ENCODE peak calls at places on chromosomes 7 and 10, in five cellular contexts. One of them, this sample, is unnamed.
A peak's percentile ranks its signal among the peaks of the same experiment; 100 is the strongest.

GRCh38 chr7:93921607-93922446 is at the start of gene GNG11:
- DNase-seq in fibroblast of lung: peak; percentile 74
- DNase-seq in uterus: peak; percentile 79
- DNase-seq in GM23248: peak; percentile 90
- DNase-seq in CD8-positive, alpha-beta memory T cell: peak; percentile 37
- DNase-seq in this sample: peak; percentile 5

GRCh38 chr7:139718859-139719258 is 58.9 kb downstream of the HIPK2 start:
- DNase-seq in fibroblast of lung: no peak
- DNase-seq in uterus: no peak
- DNase-seq in GM23248: no peak
- DNase-seq in CD8-positive, alpha-beta memory T cell: no peak
- DNase-seq in this sample: no peak

GRCh38 chr10:62323751-62324150 is 50.4 kb upstream of the ZNF365 start:
- DNase-seq in fibroblast of lung: no peak
- DNase-seq in uterus: no peak
- DNase-seq in GM23248: no peak
- DNase-seq in CD8-positive, alpha-beta memory T cell: no peak
- DNase-seq in this sample: no peak

GRCh38 chr10:75197906-75198305 is 12.7 kb upstream of the VDAC2 start:
- DNase-seq in fibroblast of lung: no peak
- DNase-seq in uterus: no peak
- DNase-seq in GM23248: no peak
- DNase-seq in CD8-positive, alpha-beta memory T cell: no peak
- DNase-seq in this sample: no peak

GRCh38 chr7:29140873-29141468 is 5.4 kb downstream of the CPVL start:
- DNase-seq in fibroblast of lung: no peak
- DNase-seq in uterus: no peak
- DNase-seq in GM23248: no peak
- DNase-seq in CD8-positive, alpha-beta memory T cell: no peak
- DNase-seq in this sample: no peak

GRCh38 chr7:136247211-136247610 is 270.1 kb upstream of the MTPN start:
- DNase-seq in fibroblast of lung: no peak
- DNase-seq in uterus: no peak
- DNase-seq in GM23248: no peak
- DNase-seq in CD8-positive, alpha-beta memory T cell: no peak
- DNase-seq in this sample: no peak

GRCh38 chr7:15581352-15581951 is 19.6 kb upstream of the AGMO start:
- DNase-seq in fibroblast of lung: no peak
- DNase-seq in uterus: no peak
- DNase-seq in GM23248: no peak
- DNase-seq in CD8-positive, alpha-beta memory T cell: no peak
- DNase-seq in this sample: no peak

GRCh38 chr10:92222603-92223275 is 68.1 kb downstream of the CPEB3 start:
- DNase-seq in fibroblast of lung: peak; percentile 55
- DNase-seq in uterus: no peak
- DNase-seq in GM23248: peak; percentile 87
- DNase-seq in CD8-positive, alpha-beta memory T cell: no peak
- DNase-seq in this sample: no peak

GRCh38 chr10:5545778-5546710 is 21.3 kb downstream of the CALML3 start:
- DNase-seq in fibroblast of lung: peak; percentile 95
- DNase-seq in uterus: peak; percentile 20
- DNase-seq in GM23248: no peak
- DNase-seq in CD8-positive, alpha-beta memory T cell: no peak
- DNase-seq in this sample: no peak

GRCh38 chr10:118918689-118919088 is 110.8 kb upstream of the NANOS1 start:
- DNase-seq in fibroblast of lung: no peak
- DNase-seq in uterus: no peak
- DNase-seq in GM23248: no peak
- DNase-seq in CD8-positive, alpha-beta memory T cell: no peak
- DNase-seq in this sample: no peak

GRCh38 chr7:156549636-156550035 is 90.9 kb upstream of the RNF32 start:
- DNase-seq in fibroblast of lung: no peak
- DNase-seq in uterus: no peak
- DNase-seq in GM23248: no peak
- DNase-seq in CD8-positive, alpha-beta memory T cell: no peak
- DNase-seq in this sample: no peak

GRCh38 chr7:120740348-120740747 is 117.6 kb downstream of the TSPAN12 start:
- DNase-seq in fibroblast of lung: peak; percentile 49
- DNase-seq in uterus: no peak
- DNase-seq in GM23248: no peak
- DNase-seq in CD8-positive, alpha-beta memory T cell: no peak
- DNase-seq in this sample: no peak

GRCh38 chr10:33123680-33124079 is 165.7 kb upstream of the ITGB1 start:
- DNase-seq in fibroblast of lung: no peak
- DNase-seq in uterus: no peak
- DNase-seq in GM23248: no peak
- DNase-seq in CD8-positive, alpha-beta memory T cell: no peak
- DNase-seq in this sample: no peak

GRCh38 chr10:33125522-33125921 is 167.5 kb upstream of the ITGB1 start:
- DNase-seq in fibroblast of lung: no peak
- DNase-seq in uterus: no peak
- DNase-seq in GM23248: no peak
- DNase-seq in CD8-positive, alpha-beta memory T cell: no peak
- DNase-seq in this sample: no peak

GRCh38 chr10:33127622-33128021 is 169.6 kb upstream of the ITGB1 start:
- DNase-seq in fibroblast of lung: no peak
- DNase-seq in uterus: no peak
- DNase-seq in GM23248: no peak
- DNase-seq in CD8-positive, alpha-beta memory T cell: no peak
- DNase-seq in this sample: no peak

GRCh38 chr10:33126742-33127141 is 168.7 kb upstream of the ITGB1 start:
- DNase-seq in fibroblast of lung: no peak
- DNase-seq in uterus: no peak
- DNase-seq in GM23248: no peak
- DNase-seq in CD8-positive, alpha-beta memory T cell: no peak
- DNase-seq in this sample: no peak

GRCh38 chr10:33126118-33126517 is 168.1 kb upstream of the ITGB1 start:
- DNase-seq in fibroblast of lung: no peak
- DNase-seq in uterus: no peak
- DNase-seq in GM23248: no peak
- DNase-seq in CD8-positive, alpha-beta memory T cell: no peak
- DNase-seq in this sample: no peak
- H3K27ac ChIP-seq in fibroblast of lung: no peak overlapping the region
- H3K27ac ChIP-seq in uterus: no peak overlapping the region
- H3K27ac ChIP-seq in GM23248: no peak overlapping the region
- H3K27ac ChIP-seq in CD8-positive, alpha-beta memory T cell: peak overlapping the region; percentile 22
- H3K27ac ChIP-seq in this sample: no peak overlapping the region

GRCh38 chr10:84329094-84329611 is 764 bp downstream of the CCSER2 start:
- DNase-seq in fibroblast of lung: peak; percentile 51
- DNase-seq in uterus: peak; percentile 31
- DNase-seq in GM23248: peak; percentile 76
- DNase-seq in CD8-positive, alpha-beta memory T cell: peak; percentile 87
- DNase-seq in this sample: no peak
- H3K27ac ChIP-seq in fibroblast of lung: peak overlapping the region; percentile 85
- H3K27ac ChIP-seq in uterus: peak overlapping the region; percentile 96
- H3K27ac ChIP-seq in GM23248: peak overlapping the region; percentile 75
- H3K27ac ChIP-seq in CD8-positive, alpha-beta memory T cell: peak overlapping the region; percentile 87
- H3K27ac ChIP-seq in this sample: no peak overlapping the region

DNA sequence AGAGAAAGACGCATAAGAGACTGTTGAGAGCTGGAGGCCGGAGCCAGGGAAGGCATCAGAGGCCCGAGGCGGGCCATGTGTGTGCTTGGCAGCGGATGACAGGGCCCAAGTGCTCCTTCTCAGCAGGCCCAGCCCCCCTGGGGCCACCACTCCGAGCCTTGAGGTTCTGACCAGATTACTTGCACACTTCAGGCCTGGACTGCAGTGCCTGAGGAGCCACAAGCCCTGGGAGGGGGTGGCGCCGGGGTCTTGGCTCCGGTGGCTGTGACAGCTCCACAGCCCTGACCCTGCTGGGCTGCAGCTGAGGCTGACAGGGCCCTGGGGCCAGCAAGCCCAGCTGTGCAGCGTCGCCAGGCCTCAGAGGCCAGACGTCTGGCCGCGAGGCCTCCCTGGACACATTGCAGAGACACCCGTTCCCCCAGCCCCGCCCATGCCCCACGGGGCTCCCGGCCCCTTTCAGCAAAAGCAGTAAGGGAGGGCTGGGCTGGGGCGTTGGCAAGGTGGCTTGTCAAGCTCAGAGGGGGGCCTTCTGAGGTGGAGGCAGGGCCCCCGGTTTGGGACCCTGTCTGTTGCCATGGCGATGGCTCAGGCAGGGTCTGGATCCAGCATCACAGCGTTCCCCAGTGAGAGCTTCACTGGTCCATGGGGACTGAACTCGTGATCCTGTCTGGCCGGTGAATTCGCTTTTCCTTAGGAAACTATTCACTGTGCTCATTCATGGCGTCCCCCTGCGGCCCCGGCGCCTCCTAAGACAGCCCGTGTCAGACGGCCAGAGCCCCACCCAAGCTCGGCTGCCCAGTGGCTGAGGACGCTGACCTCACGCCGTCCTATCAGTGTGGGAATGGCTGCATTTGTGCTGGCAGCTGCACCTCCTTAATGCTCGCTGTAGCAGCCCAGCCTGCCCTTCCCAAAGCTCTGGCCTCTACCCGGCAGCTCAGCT is 5.7 kb downstream of the ELN start:
- DNase-seq in fibroblast of lung: peak; percentile 72
- DNase-seq in uterus: peak; percentile 70
- DNase-seq in GM23248: peak; percentile 50
- DNase-seq in CD8-positive, alpha-beta memory T cell: no peak
- DNase-seq in this sample: no peak
- H3K27ac ChIP-seq in fibroblast of lung: peak overlapping the region; percentile 52
- H3K27ac ChIP-seq in uterus: peak overlapping the region; percentile 89
- H3K27ac ChIP-seq in GM23248: no peak overlapping the region
- H3K27ac ChIP-seq in CD8-positive, alpha-beta memory T cell: no peak overlapping the region
- H3K27ac ChIP-seq in this sample: no peak overlapping the region

GRCh38 chr7:22952306-22953011 is 61.5 kb downstream of the HYCC1 start:
- DNase-seq in fibroblast of lung: no peak
- DNase-seq in uterus: no peak
- DNase-seq in GM23248: no peak
- DNase-seq in CD8-positive, alpha-beta memory T cell: no peak
- DNase-seq in this sample: no peak
- H3K27ac ChIP-seq in fibroblast of lung: no peak overlapping the region
- H3K27ac ChIP-seq in uterus: no peak overlapping the region
- H3K27ac ChIP-seq in GM23248: no peak overlapping the region
- H3K27ac ChIP-seq in CD8-positive, alpha-beta memory T cell: no peak overlapping the region
- H3K27ac ChIP-seq in this sample: no peak overlapping the region

DNA sequence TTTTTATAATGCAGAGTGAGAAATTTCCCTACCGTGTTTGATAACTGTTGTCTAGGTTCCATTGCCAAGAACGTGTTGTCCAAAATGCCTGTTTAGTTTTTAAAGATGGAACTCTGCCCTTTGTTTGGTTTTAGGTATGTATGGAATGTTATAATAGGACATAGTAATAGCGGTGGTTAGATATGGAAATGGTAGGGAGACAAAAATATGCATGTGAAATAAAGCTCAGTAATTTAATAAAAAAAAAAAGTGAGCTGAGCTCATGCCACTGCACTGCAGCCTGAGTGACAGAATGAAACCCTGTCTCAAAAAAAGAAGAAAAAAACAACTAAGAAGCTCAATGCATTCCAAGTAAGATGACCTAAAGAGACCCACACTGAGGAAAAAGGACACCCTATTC is 72.9 kb downstream of the ZNF783 start:
- DNase-seq in fibroblast of lung: no peak
- DNase-seq in uterus: no peak
- DNase-seq in GM23248: no peak
- DNase-seq in CD8-positive, alpha-beta memory T cell: no peak
- DNase-seq in this sample: no peak
- H3K27ac ChIP-seq in fibroblast of lung: no peak overlapping the region
- H3K27ac ChIP-seq in uterus: no peak overlapping the region
- H3K27ac ChIP-seq in GM23248: no peak overlapping the region
- H3K27ac ChIP-seq in CD8-positive, alpha-beta memory T cell: no peak overlapping the region
- H3K27ac ChIP-seq in this sample: no peak overlapping the region

GRCh38 chr7:87202705-87203104 is 16.8 kb downstream of the TMEM243 start:
- DNase-seq in fibroblast of lung: no peak
- DNase-seq in uterus: no peak
- DNase-seq in GM23248: no peak
- DNase-seq in CD8-positive, alpha-beta memory T cell: no peak
- DNase-seq in this sample: no peak
- H3K27ac ChIP-seq in fibroblast of lung: no peak overlapping the region
- H3K27ac ChIP-seq in uterus: no peak overlapping the region
- H3K27ac ChIP-seq in GM23248: no peak overlapping the region
- H3K27ac ChIP-seq in CD8-positive, alpha-beta memory T cell: no peak overlapping the region
- H3K27ac ChIP-seq in this sample: no peak overlapping the region